ENCODE peak calls at places on chromosomes 16 and 17, in four cellular contexts. One of them, this sample, is unnamed.

GRCh38 chr17:27535178-27535928 is 79.1 kb downstream of the KSR1 start:
- DNase-seq in pancreas: no peak
- DNase-seq in tibial nerve: no peak
- DNase-seq in prostate gland: no peak
- DNase-seq in this sample: no peak

GRCh38 chr16:2157480-2158261 is 2.1 kb downstream of the TRAF7 start:
- DNase-seq in pancreas: peak; percentile 42
- DNase-seq in tibial nerve: no peak
- DNase-seq in prostate gland: no peak
- DNase-seq in this sample: no peak

GRCh38 chr16:9446471-9447194 is 355.2 kb downstream of the HAPSTR1 start:
- DNase-seq in pancreas: no peak
- DNase-seq in tibial nerve: no peak
- DNase-seq in prostate gland: no peak
- DNase-seq in this sample: no peak

GRCh38 chr17:31310260-31310659 is 3.6 kb downstream of the EVI2B start:
- DNase-seq in pancreas: no peak
- DNase-seq in prostate gland: no peak
- DNase-seq in tibial nerve: no peak
- DNase-seq in this sample: no peak

GRCh38 chr17:76270770-76271668 is 5.9 kb downstream of the UBALD2 start:
- DNase-seq in tibial nerve: no peak
- DNase-seq in pancreas: peak; percentile 28
- DNase-seq in prostate gland: no peak
- DNase-seq in this sample: no peak

GRCh38 chr17:57140321-57140720 is 55.3 kb downstream of the AKAP1 start:
- DNase-seq in tibial nerve: no peak
- DNase-seq in prostate gland: no peak
- DNase-seq in pancreas: no peak
- DNase-seq in this sample: no peak

GRCh38 chr17:56648341-56648740 is 54.8 kb downstream of the NOG start:
- DNase-seq in tibial nerve: no peak
- DNase-seq in pancreas: no peak
- DNase-seq in prostate gland: no peak
- DNase-seq in this sample: no peak

GRCh38 chr16:67666538-67667433 is at the start of the genes C16orf86 and ENKD1:
- DNase-seq in tibial nerve: peak; percentile 64
- DNase-seq in pancreas: peak; percentile 87
- DNase-seq in prostate gland: peak; percentile 75
- DNase-seq in this sample: peak; percentile 77

GRCh38 chr16:17827313-17827712 is 356.6 kb upstream of the XYLT1 start:
- DNase-seq in prostate gland: no peak
- DNase-seq in pancreas: no peak
- DNase-seq in tibial nerve: no peak
- DNase-seq in this sample: no peak

GRCh38 chr17:47739150-47739549 is 6.1 kb downstream of the TBX21 start:
- DNase-seq in pancreas: no peak
- DNase-seq in prostate gland: no peak
- DNase-seq in tibial nerve: no peak
- DNase-seq in this sample: no peak

GRCh38 chr17:34581446-34582184 is 2.2 kb downstream of the TMEM132E start:
- DNase-seq in pancreas: no peak
- DNase-seq in prostate gland: no peak
- DNase-seq in tibial nerve: no peak
- DNase-seq in this sample: no peak

GRCh38 chr17:21282231-21282630 is 2.3 kb upstream of the MAP2K3 start:
- DNase-seq in pancreas: no peak
- DNase-seq in prostate gland: no peak
- DNase-seq in tibial nerve: no peak
- DNase-seq in this sample: no peak

GRCh38 chr16:68074850-68075249 is 10.3 kb upstream of the NFATC3 start:
- DNase-seq in tibial nerve: no peak
- DNase-seq in pancreas: no peak
- DNase-seq in prostate gland: no peak
- DNase-seq in this sample: peak; percentile 76

GRCh38 chr17:9370464-9370863 is 205.2 kb downstream of the STX8 start:
- DNase-seq in prostate gland: no peak
- DNase-seq in pancreas: no peak
- DNase-seq in tibial nerve: no peak
- DNase-seq in this sample: no peak

GRCh38 chr16:85562102-85562786 is 50.9 kb upstream of the GSE1 start:
- DNase-seq in tibial nerve: no peak
- DNase-seq in prostate gland: no peak
- DNase-seq in pancreas: no peak
- DNase-seq in this sample: no peak

GRCh38 chr17:7436556-7437368 is 1.5 kb downstream of the TMEM102 start:
- DNase-seq in tibial nerve: peak; percentile 38
- DNase-seq in pancreas: peak; percentile 93
- DNase-seq in prostate gland: peak; percentile 79
- DNase-seq in this sample: peak; percentile 74

GRCh38 chr16:27401768-27402568 is at the start of gene IL21R:
- DNase-seq in tibial nerve: no peak
- DNase-seq in prostate gland: no peak
- DNase-seq in pancreas: no peak
- DNase-seq in this sample: peak; percentile 76

GRCh38 chr17:81811705-81812570 is 8.0 kb downstream of the GCGR start:
- DNase-seq in prostate gland: no peak
- DNase-seq in pancreas: no peak
- DNase-seq in tibial nerve: no peak
- DNase-seq in this sample: no peak

GRCh38 chr16:55048745-55049144 is 118.1 kb downstream of the IRX5 start:
- DNase-seq in pancreas: no peak
- DNase-seq in tibial nerve: no peak
- DNase-seq in prostate gland: no peak
- DNase-seq in this sample: no peak
- TF ChIP-seq CTCF in pancreas: no peak
- TF ChIP-seq CTCF in tibial nerve: no peak
- TF ChIP-seq CTCF in prostate gland: no peak
- TF ChIP-seq CTCF in this sample: no peak

DNA sequence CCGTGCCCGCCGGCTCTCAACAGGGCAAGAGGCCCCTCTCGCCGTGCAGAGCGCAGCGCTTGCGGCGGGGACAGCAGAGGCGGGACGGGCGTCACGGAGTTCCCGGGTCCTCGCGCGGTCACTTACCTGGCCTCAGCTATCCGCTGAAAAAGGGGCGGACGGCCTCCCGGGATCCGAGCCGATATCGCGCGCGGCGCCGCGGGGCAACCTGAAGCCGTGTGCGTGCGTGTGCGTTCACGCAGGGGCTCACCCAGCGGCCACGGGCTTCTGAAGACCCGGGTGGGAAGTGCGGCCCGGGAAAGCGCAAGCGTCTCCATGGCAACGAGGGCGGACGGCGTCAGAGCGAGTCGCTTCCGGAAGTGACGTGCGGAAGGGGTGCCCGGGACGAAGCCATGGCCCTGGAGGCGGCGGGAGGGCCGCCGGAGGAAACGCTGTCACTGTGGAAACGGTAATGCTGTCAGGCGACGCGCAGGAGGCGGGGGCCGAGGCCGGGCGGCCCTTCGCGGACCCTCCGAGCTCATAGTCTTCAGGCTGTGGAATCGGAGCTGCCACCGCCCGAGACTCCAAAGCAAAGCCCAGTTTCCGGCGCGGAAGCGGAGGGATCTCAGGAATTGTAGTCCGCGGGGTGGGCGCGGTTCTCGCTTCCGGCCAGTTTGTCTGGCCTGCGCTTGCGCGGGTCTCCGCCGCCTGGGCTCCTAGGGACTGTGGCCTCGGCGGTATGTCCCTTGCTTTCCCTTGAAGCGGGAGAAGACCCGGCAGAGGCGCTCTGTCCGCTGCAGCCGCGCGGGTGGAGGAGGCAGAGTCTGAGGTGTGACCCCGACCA is at the start of gene ENDOV:
- DNase-seq in pancreas: peak; percentile 92
- DNase-seq in tibial nerve: peak; percentile 86
- DNase-seq in prostate gland: peak; percentile 93
- DNase-seq in this sample: peak; percentile 90
- TF ChIP-seq CTCF in pancreas: no peak
- TF ChIP-seq CTCF in tibial nerve: peak; percentile 52
- TF ChIP-seq CTCF in prostate gland: no peak
- TF ChIP-seq CTCF in this sample: no peak

DNA sequence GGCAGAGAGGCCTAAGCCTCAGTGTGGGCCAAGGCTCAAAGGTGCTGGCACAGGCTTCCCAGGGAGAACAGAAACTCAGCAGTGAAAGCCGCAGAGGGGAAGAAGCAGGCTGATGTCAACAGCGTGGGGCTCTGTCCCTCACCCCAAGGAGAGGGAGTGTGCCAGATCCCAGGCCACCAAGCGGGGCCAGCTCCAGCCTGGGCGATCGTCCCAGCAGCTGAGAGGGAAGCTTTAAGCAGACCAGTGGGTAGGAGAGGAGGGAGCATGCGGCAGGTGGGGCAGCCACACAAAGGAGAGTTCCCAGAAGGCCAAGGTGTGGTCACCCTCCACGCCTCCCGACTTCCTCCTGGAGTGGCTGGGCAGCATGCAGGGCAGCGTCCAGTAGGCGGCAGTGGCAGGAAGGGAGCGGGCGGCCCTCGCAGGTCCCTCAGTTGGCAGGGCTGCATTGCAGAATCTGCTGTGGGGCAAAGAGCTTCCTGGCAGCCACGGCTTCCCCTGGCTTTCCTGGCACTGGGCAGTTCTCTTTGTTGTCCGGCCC is 6.0 kb downstream of the SYNGR2 start:
- DNase-seq in tibial nerve: no peak
- DNase-seq in pancreas: peak; percentile 96
- DNase-seq in prostate gland: peak; percentile 84
- DNase-seq in this sample: no peak
- TF ChIP-seq CTCF in tibial nerve: peak; percentile 72
- TF ChIP-seq CTCF in pancreas: peak; percentile 62
- TF ChIP-seq CTCF in prostate gland: peak; percentile 33
- TF ChIP-seq CTCF in this sample: no peak

GRCh38 chr17:73560661-73561060 is 83.6 kb downstream of the SDK2 start:
- DNase-seq in pancreas: no peak
- DNase-seq in prostate gland: no peak
- DNase-seq in tibial nerve: no peak
- DNase-seq in this sample: no peak
- TF ChIP-seq CTCF in pancreas: no peak
- TF ChIP-seq CTCF in prostate gland: no peak
- TF ChIP-seq CTCF in tibial nerve: no peak
- TF ChIP-seq CTCF in this sample: no peak

GRCh38 chr17:2366747-2367494 is 29.6 kb downstream of the SGSM2 start:
- DNase-seq in tibial nerve: no peak
- DNase-seq in prostate gland: no peak
- DNase-seq in pancreas: no peak
- DNase-seq in this sample: no peak
- TF ChIP-seq CTCF in tibial nerve: no peak
- TF ChIP-seq CTCF in prostate gland: no peak
- TF ChIP-seq CTCF in pancreas: no peak
- TF ChIP-seq CTCF in this sample: no peak

GRCh38 chr16:83068686-83069085 is 441.9 kb downstream of the CDH13 start:
- DNase-seq in tibial nerve: no peak
- DNase-seq in prostate gland: no peak
- DNase-seq in pancreas: no peak
- DNase-seq in this sample: no peak
- TF ChIP-seq CTCF in tibial nerve: no peak
- TF ChIP-seq CTCF in prostate gland: no peak
- TF ChIP-seq CTCF in pancreas: no peak
- TF ChIP-seq CTCF in this sample: no peak

DNA sequence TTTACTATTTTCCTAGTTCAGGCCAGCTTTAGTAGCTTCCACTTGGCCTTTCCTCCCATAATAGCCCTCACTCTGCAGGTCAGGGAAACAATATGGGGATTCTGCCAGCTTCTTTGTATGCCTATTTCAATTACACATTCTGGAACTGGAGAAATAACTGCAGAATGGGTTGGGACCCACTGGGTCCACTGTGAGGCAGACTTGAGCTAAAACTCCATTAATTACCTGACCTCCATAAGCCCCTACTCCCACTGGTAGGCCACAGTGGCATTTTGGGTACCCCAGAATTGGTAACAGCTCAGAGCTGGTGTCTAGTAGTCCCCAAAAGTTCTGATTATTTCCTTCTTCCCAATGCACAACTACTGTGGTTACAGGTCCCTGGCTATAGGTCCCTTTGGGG is 16.7 kb upstream of the TENT4B start:
- DNase-seq in tibial nerve: no peak
- DNase-seq in pancreas: no peak
- DNase-seq in prostate gland: no peak
- DNase-seq in this sample: no peak
- TF ChIP-seq CTCF in tibial nerve: no peak
- TF ChIP-seq CTCF in pancreas: no peak
- TF ChIP-seq CTCF in prostate gland: no peak
- TF ChIP-seq CTCF in this sample: no peak

GRCh38 chr17:75078097-75079022 is 9.4 kb upstream of the SLC16A5 start:
- DNase-seq in tibial nerve: no peak
- DNase-seq in prostate gland: no peak
- DNase-seq in pancreas: peak; percentile 36
- DNase-seq in this sample: peak; percentile 33

GRCh38 chr17:75079023-75079373 is 8.8 kb upstream of the SLC16A5 start:
- DNase-seq in pancreas: no peak
- DNase-seq in tibial nerve: no peak
- DNase-seq in prostate gland: no peak
- DNase-seq in this sample: no peak

GRCh38 chr17:75075597-75076253 is 12.0 kb upstream of the SLC16A5 start:
- DNase-seq in tibial nerve: no peak
- DNase-seq in prostate gland: no peak
- DNase-seq in pancreas: no peak
- DNase-seq in this sample: no peak

GRCh38 chr17:75077072-75077489 is 10.7 kb upstream of the SLC16A5 start:
- DNase-seq in prostate gland: no peak
- DNase-seq in pancreas: no peak
- DNase-seq in tibial nerve: no peak
- DNase-seq in this sample: no peak

DNA sequence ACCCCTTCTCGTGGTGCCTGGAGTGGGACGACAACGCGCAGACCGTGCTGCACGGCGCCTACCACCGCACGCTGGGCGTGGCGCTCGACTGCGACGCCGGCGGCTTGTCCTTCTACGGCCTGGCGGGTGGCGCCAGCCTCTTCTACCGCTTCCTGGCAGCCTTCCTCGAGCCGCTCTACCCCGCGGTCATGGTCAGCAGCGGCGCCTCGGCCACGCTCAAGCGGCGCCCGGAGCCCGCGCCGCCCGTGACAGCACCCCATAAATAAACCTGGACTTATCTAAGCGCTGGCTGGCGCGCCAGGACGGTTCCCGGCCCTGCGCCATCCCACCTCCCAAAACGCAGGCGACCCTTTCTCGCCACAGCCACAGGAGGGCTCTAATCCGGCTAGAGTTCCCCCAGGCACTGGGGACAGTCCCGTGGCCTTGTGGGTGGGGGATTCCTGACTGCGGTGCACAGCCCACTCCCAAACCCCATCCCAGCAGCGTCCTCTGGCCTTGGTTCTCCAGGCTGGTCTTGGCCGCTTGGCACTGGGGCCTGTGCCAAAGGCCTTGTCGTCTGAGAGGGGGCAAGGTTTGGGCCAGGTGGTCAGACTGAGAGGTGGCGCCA is 10.2 kb upstream of the SLC16A5 start:
- DNase-seq in pancreas: peak; percentile 64
- DNase-seq in prostate gland: peak; percentile 39
- DNase-seq in tibial nerve: no peak
- DNase-seq in this sample: peak; percentile 53
- TF ChIP-seq CTCF in pancreas: no peak
- TF ChIP-seq CTCF in prostate gland: no peak
- TF ChIP-seq CTCF in tibial nerve: no peak
- TF ChIP-seq CTCF in this sample: no peak

DNA sequence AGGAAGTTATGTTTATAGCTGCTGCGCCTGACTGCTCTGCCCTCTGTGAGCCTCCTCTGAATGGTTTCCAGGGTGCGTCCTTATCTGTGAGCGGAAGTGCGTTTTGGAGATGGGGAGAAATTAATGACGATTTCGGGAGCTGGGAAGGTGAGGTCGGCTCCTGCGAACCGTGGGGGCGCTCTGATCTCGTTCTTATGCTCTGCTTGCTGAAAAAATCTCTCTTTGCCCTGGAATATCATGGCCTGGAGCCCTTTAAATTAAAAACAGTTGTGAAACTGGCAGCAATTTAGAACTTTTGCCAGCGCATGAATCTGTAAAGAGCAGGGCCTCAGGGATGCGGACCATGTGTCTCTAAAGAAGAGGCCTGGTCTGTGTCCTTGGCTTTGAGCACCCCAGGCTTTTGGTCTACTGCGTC is 135.8 kb upstream of the ZFHX3 start:
- DNase-seq in prostate gland: no peak
- DNase-seq in pancreas: no peak
- DNase-seq in tibial nerve: no peak
- DNase-seq in this sample: no peak
- TF ChIP-seq CTCF in prostate gland: no peak
- TF ChIP-seq CTCF in pancreas: no peak
- TF ChIP-seq CTCF in tibial nerve: no peak
- TF ChIP-seq CTCF in this sample: no peak

This sample was measured in activated B cell treated with CpG ODN at 0.5 μM for 24 hours.